ENCODE peak calls at places on chromosome 11, in six cellular contexts. One of them, this sample, is unnamed. For H3K4me1, the result is how much of the 10 kb centered on the place peaks cover.

GRCh38 chr11:131745405-131745804 is 375.0 kb downstream of the NTM start:
- DNase-seq in IMR-90: peak
- DNase-seq in trophoblast cell: no peak
- DNase-seq in H1: no peak
- DNase-seq in mesenchymal stem cell: peak
- DNase-seq in H9: no peak
- DNase-seq in this sample: no peak

GRCh38 chr11:74611369-74611861 is 19.0 kb downstream of the POLD3 start:
- DNase-seq in H1: no peak
- DNase-seq in H9: no peak
- DNase-seq in mesenchymal stem cell: peak
- DNase-seq in IMR-90: peak
- DNase-seq in trophoblast cell: no peak
- DNase-seq in this sample: no peak

GRCh38 chr11:120147094-120147949 is 9.4 kb upstream of the TRIM29 start:
- DNase-seq in trophoblast cell: no peak
- DNase-seq in IMR-90: no peak
- DNase-seq in H9: peak
- DNase-seq in H1: no peak
- DNase-seq in mesenchymal stem cell: no peak
- DNase-seq in this sample: no peak

GRCh38 chr11:44290206-44290605 is 19.7 kb downstream of the ALX4 start:
- DNase-seq in trophoblast cell: no peak
- DNase-seq in H9: no peak
- DNase-seq in mesenchymal stem cell: no peak
- DNase-seq in IMR-90: no peak
- DNase-seq in H1: no peak
- DNase-seq in this sample: no peak

GRCh38 chr11:494761-495536 is 12.1 kb downstream of the RNH1 start:
- DNase-seq in H9: no peak
- DNase-seq in trophoblast cell: no peak
- DNase-seq in H1: no peak
- DNase-seq in IMR-90: no peak
- DNase-seq in mesenchymal stem cell: no peak
- DNase-seq in this sample: no peak

GRCh38 chr11:4704054-4704789 is at the start of gene MMP26:
- DNase-seq in H9: peak
- DNase-seq in trophoblast cell: no peak
- DNase-seq in H1: no peak
- DNase-seq in mesenchymal stem cell: peak
- DNase-seq in IMR-90: no peak
- DNase-seq in this sample: no peak

GRCh38 chr11:125431481-125431880 is 64.6 kb downstream of the FEZ1 start:
- DNase-seq in mesenchymal stem cell: no peak
- DNase-seq in IMR-90: no peak
- DNase-seq in H9: no peak
- DNase-seq in H1: no peak
- DNase-seq in trophoblast cell: no peak
- DNase-seq in this sample: no peak

GRCh38 chr11:16226245-16226644 is 130.1 kb downstream of the SOX6 start:
- DNase-seq in mesenchymal stem cell: peak
- DNase-seq in IMR-90: peak
- DNase-seq in trophoblast cell: no peak
- DNase-seq in H9: no peak
- DNase-seq in H1: no peak
- DNase-seq in this sample: no peak

GRCh38 chr11:133896642-133897330 is 51.5 kb upstream of the SPATA19 start:
- DNase-seq in mesenchymal stem cell: no peak
- DNase-seq in IMR-90: no peak
- DNase-seq in H9: peak
- DNase-seq in trophoblast cell: no peak
- DNase-seq in H1: no peak
- DNase-seq in this sample: no peak

GRCh38 chr11:7353100-7353499 is 101.4 kb downstream of the SYT9 start:
- DNase-seq in H9: peak
- DNase-seq in H1: no peak
- DNase-seq in IMR-90: no peak
- DNase-seq in mesenchymal stem cell: peak
- DNase-seq in trophoblast cell: peak
- DNase-seq in this sample: no peak

GRCh38 chr11:33802414-33802950 is 28.2 kb upstream of the FBXO3 start:
- DNase-seq in IMR-90: peak
- DNase-seq in mesenchymal stem cell: peak
- DNase-seq in H9: peak
- DNase-seq in H1: peak
- DNase-seq in trophoblast cell: peak
- DNase-seq in this sample: peak

GRCh38 chr11:71936825-71937224 is 8.0 kb downstream of the RNF121 start:
- DNase-seq in H1: no peak
- DNase-seq in mesenchymal stem cell: peak
- DNase-seq in trophoblast cell: peak
- DNase-seq in IMR-90: peak
- DNase-seq in H9: no peak
- DNase-seq in this sample: no peak

GRCh38 chr11:82807646-82808045 is 74.0 kb upstream of the FAM181B start:
- DNase-seq in H9: no peak
- DNase-seq in trophoblast cell: no peak
- DNase-seq in IMR-90: no peak
- DNase-seq in mesenchymal stem cell: no peak
- DNase-seq in H1: no peak
- DNase-seq in this sample: no peak

GRCh38 chr11:45205978-45206377 is 59.5 kb downstream of the PRDM11 start:
- DNase-seq in IMR-90: no peak
- DNase-seq in trophoblast cell: no peak
- DNase-seq in H1: no peak
- DNase-seq in mesenchymal stem cell: no peak
- DNase-seq in H9: no peak
- DNase-seq in this sample: no peak

GRCh38 chr11:44574620-44575287 is 9.3 kb downstream of the CD82 start:
- DNase-seq in IMR-90: peak
- DNase-seq in mesenchymal stem cell: peak
- DNase-seq in H9: no peak
- DNase-seq in H1: no peak
- DNase-seq in trophoblast cell: peak
- DNase-seq in this sample: no peak

GRCh38 chr11:85821636-85822035 is 10.7 kb upstream of the SYTL2 start:
- DNase-seq in IMR-90: peak
- DNase-seq in trophoblast cell: no peak
- DNase-seq in H1: no peak
- DNase-seq in mesenchymal stem cell: no peak
- DNase-seq in H9: no peak
- DNase-seq in this sample: no peak

GRCh38 chr11:2830886-2831285 is 54.7 kb downstream of the CDKN1C start:
- DNase-seq in IMR-90: no peak
- DNase-seq in mesenchymal stem cell: no peak
- DNase-seq in H1: no peak
- DNase-seq in H9: no peak
- DNase-seq in trophoblast cell: no peak
- DNase-seq in this sample: no peak

GRCh38 chr11:67504023-67504949 is 877 bp downstream of the PITPNM1 start:
- DNase-seq in mesenchymal stem cell: peak
- DNase-seq in IMR-90: no peak
- DNase-seq in H9: no peak
- DNase-seq in H1: no peak
- DNase-seq in trophoblast cell: no peak
- DNase-seq in this sample: peak

GRCh38 chr11:71235719-71236118 is 16.7 kb downstream of the SHANK2 start:
- DNase-seq in H9: peak
- DNase-seq in mesenchymal stem cell: no peak
- DNase-seq in IMR-90: no peak
- DNase-seq in H1: no peak
- DNase-seq in trophoblast cell: no peak
- DNase-seq in this sample: no peak

GRCh38 chr11:61041755-61042518 is 60.4 kb upstream of the CD5 start:
- DNase-seq in IMR-90: no peak
- DNase-seq in mesenchymal stem cell: no peak
- DNase-seq in H1: peak
- DNase-seq in H9: peak
- DNase-seq in trophoblast cell: no peak
- DNase-seq in this sample: peak
- H2AFZ ChIP-seq in IMR-90: peak
- H2AFZ ChIP-seq in mesenchymal stem cell: peak
- H2AFZ ChIP-seq in H1: no peak
- H2AFZ ChIP-seq in H9: peak
- H2AFZ ChIP-seq in trophoblast cell: no peak
- H2AFZ ChIP-seq in this sample: peak

GRCh38 chr11:9320047-9320446 is 5.7 kb upstream of the TMEM41B start:
- DNase-seq in mesenchymal stem cell: no peak
- DNase-seq in IMR-90: no peak
- DNase-seq in trophoblast cell: peak
- DNase-seq in H1: no peak
- DNase-seq in H9: no peak
- DNase-seq in this sample: no peak
- H4K8ac ChIP-seq in mesenchymal stem cell: no peak
- H4K8ac ChIP-seq in IMR-90: no peak
- H4K8ac ChIP-seq in trophoblast cell: no peak
- H4K8ac ChIP-seq in H1: no peak
- H4K8ac ChIP-seq in H9: no peak
- H4K8ac ChIP-seq in this sample: no peak

GRCh38 chr11:118633979-118634378 is 26.6 kb downstream of the PHLDB1 start:
- DNase-seq in H1: no peak
- DNase-seq in mesenchymal stem cell: peak
- DNase-seq in H9: no peak
- DNase-seq in IMR-90: peak
- DNase-seq in trophoblast cell: no peak
- DNase-seq in this sample: no peak

GRCh38 chr11:118632577-118633318 is 25.3 kb downstream of the PHLDB1 start:
- DNase-seq in H9: no peak
- DNase-seq in trophoblast cell: no peak
- DNase-seq in IMR-90: no peak
- DNase-seq in H1: no peak
- DNase-seq in mesenchymal stem cell: no peak
- DNase-seq in this sample: no peak

GRCh38 chr11:118631510-118631909 is 24.1 kb downstream of the PHLDB1 start:
- DNase-seq in H1: no peak
- DNase-seq in trophoblast cell: no peak
- DNase-seq in H9: no peak
- DNase-seq in mesenchymal stem cell: no peak
- DNase-seq in IMR-90: no peak
- DNase-seq in this sample: no peak

GRCh38 chr11:118634435-118635236 is 27.2 kb downstream of the PHLDB1 start:
- DNase-seq in H9: peak
- DNase-seq in trophoblast cell: peak
- DNase-seq in mesenchymal stem cell: peak
- DNase-seq in H1: peak
- DNase-seq in IMR-90: peak
- DNase-seq in this sample: no peak

GRCh38 chr11:118633319-118633690 is 25.9 kb downstream of the PHLDB1 start:
- DNase-seq in H9: no peak
- DNase-seq in trophoblast cell: no peak
- DNase-seq in IMR-90: no peak
- DNase-seq in H1: no peak
- DNase-seq in mesenchymal stem cell: no peak
- DNase-seq in this sample: no peak
- H3K4me1 ChIP-seq in H9: under half
- H3K4me1 ChIP-seq in trophoblast cell: under half
- H3K4me1 ChIP-seq in IMR-90: under half
- H3K4me1 ChIP-seq in H1: under half
- H3K4me1 ChIP-seq in mesenchymal stem cell: under half
- H3K4me1 ChIP-seq in this sample: under half

GRCh38 chr11:47254381-47254780 is 3.4 kb upstream of the NR1H3 start:
- DNase-seq in trophoblast cell: no peak
- DNase-seq in mesenchymal stem cell: peak
- DNase-seq in H1: no peak
- DNase-seq in IMR-90: no peak
- DNase-seq in H9: no peak
- DNase-seq in this sample: no peak
- H2AFZ ChIP-seq in trophoblast cell: no peak
- H2AFZ ChIP-seq in mesenchymal stem cell: no peak
- H2AFZ ChIP-seq in H1: no peak
- H2AFZ ChIP-seq in IMR-90: peak
- H2AFZ ChIP-seq in H9: no peak
- H2AFZ ChIP-seq in this sample: no peak

DNA sequence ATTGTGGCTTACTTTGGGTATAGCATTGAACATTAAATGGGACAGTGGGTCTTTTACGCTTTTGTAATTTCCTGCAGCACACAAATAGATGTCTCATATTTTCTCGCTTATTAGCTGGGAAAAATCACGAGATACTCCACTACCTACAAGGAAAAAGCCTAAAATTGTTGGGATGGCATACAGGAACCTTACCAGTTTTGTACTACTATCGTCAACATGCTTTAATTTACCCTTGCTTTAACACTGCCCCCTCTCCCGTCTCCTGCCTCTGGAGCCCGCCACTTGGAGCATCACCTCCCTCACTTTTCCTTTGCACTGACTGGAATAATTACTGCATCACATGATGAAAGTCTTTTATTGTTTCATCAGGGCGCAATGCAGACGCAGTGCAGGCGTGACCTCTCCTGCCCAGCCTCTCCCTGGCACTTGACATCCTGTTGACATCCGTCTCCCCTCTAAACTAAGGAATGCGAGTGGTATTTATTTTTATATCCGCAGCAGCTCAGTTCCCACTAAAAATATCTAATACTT is 1.0 kb upstream of the FNBP4 start:
- DNase-seq in H1: no peak
- DNase-seq in H9: no peak
- DNase-seq in mesenchymal stem cell: peak
- DNase-seq in IMR-90: peak
- DNase-seq in trophoblast cell: no peak
- DNase-seq in this sample: peak
- H4K8ac ChIP-seq in H1: peak
- H4K8ac ChIP-seq in H9: no peak
- H4K8ac ChIP-seq in mesenchymal stem cell: peak
- H4K8ac ChIP-seq in IMR-90: peak
- H4K8ac ChIP-seq in trophoblast cell: peak
- H4K8ac ChIP-seq in this sample: no peak

DNA sequence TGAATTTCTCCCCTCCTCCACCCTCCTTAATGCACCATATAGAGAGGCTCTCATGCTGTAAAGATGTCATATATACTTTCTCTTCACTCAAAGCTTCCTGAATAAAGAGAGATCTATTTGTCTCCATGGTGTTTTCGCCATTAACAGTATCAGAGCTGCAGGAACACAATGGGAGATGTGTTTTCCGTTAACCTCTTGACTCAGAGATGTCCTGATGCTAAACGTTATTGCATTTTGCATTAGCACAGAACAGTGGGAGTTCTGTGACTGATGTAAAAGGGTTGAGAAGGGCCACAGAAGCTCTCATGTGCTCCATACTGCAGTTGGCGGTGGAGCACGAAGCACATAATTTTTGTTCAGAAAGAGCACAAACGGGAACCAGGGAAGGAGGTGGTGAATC is 25.7 kb upstream of the BLID start:
- DNase-seq in mesenchymal stem cell: no peak
- DNase-seq in H1: no peak
- DNase-seq in trophoblast cell: no peak
- DNase-seq in IMR-90: no peak
- DNase-seq in H9: no peak
- DNase-seq in this sample: no peak
- H3K4me1 ChIP-seq in mesenchymal stem cell: under half
- H3K4me1 ChIP-seq in H1: under half
- H3K4me1 ChIP-seq in trophoblast cell: under half
- H3K4me1 ChIP-seq in IMR-90: under half
- H3K4me1 ChIP-seq in H9: under half
- H3K4me1 ChIP-seq in this sample: under half

This sample was measured in neuronal stem cell.